ENCODE peak calls at places on chromosomes 12 and 14, in four cellular contexts. S is psoas muscle; U is CD8-positive, alpha-beta memory T cell; L is naive thymus-derived CD4-positive, alpha-beta T cell. F is an unnamed sample. For H3K4me1, the result is how much of the 10 kb centered on the place peaks cover.

GRCh38 chr12:22409071-22409951 is 74.8 kb upstream of the ST8SIA1 start:
- DNase-seq in S (no peak), U (peak), L (no peak), F (no peak)

GRCh38 chr12:12900786-12901157 is 9.4 kb downstream of the GPRC5A start:
- DNase-seq in S (no peak), U (no peak), L (no peak), F (no peak)

GRCh38 chr12:77813558-77813957 is 17.1 kb upstream of the NAV3 start:
- DNase-seq in S (no peak), U (no peak), L (no peak), F (no peak)

GRCh38 chr14:97039717-97040363 is 242.7 kb downstream of the VRK1 start:
- DNase-seq in S (no peak), U (no peak), L (no peak), F (no peak)

GRCh38 chr14:101781240-101782061 is 19.9 kb downstream of the PPP2R5C start:
- DNase-seq in S (no peak), U (peak), L (peak), F (peak)

GRCh38 chr12:3279832-3280231 is 202.7 kb downstream of the TSPAN9 start:
- DNase-seq in S (no peak), U (no peak), L (no peak), F (no peak)

GRCh38 chr14:61662001-61662400 is 33.3 kb upstream of the HIF1A start:
- DNase-seq in S (no peak), U (no peak), L (no peak), F (no peak)

GRCh38 chr14:55513491-55513890 is 66.5 kb upstream of the KTN1 start:
- DNase-seq in S (no peak), U (no peak), L (no peak), F (no peak)

GRCh38 chr14:99234366-99234765 is 37.6 kb downstream of the BCL11B start:
- DNase-seq in S (no peak), U (no peak), L (no peak), F (no peak)

GRCh38 chr12:12267801-12268200 is 957 bp upstream of the LRP6 start:
- DNase-seq in S (no peak), U (no peak), L (peak), F (no peak)

GRCh38 chr14:67580336-67581230 is 19.5 kb downstream of the PIGH start:
- DNase-seq in S (no peak), U (no peak), L (no peak), F (no peak)

GRCh38 chr14:92914087-92914656 is 8.8 kb upstream of the CHGA start:
- DNase-seq in S (no peak), U (no peak), L (peak), F (no peak)

GRCh38 chr14:80522936-80523335 is 311.6 kb upstream of the DIO2 start:
- DNase-seq in S (no peak), U (no peak), L (no peak), F (no peak)

GRCh38 chr12:105775351-105775750 is 363.4 kb downstream of the NUAK1 start:
- DNase-seq in S (no peak), U (no peak), L (no peak), F (peak)

GRCh38 chr12:96500686-96501085 is 11.3 kb downstream of the CFAP54 start:
- DNase-seq in S (no peak), U (no peak), L (no peak), F (no peak)

GRCh38 chr14:66117600-66117999 is 368.6 kb upstream of the CCDC196 start:
- DNase-seq in S (no peak), U (no peak), L (no peak), F (peak)

GRCh38 chr14:76954371-76954770 is 74.1 kb downstream of the IRF2BPL start:
- DNase-seq in S (no peak), U (no peak), L (no peak), F (no peak)

GRCh38 chr14:96176275-96176674 is 28.4 kb upstream of the BDKRB2 start:
- DNase-seq in S (no peak), U (no peak), L (no peak), F (no peak)

GRCh38 chr12:102407776-102408486 is 72.4 kb downstream of the IGF1 start:
- DNase-seq in S (peak), U (no peak), L (no peak), F (no peak)

GRCh38 chr12:87266305-87266704 is 762.9 kb downstream of the C12orf50 start:
- DNase-seq in S (no peak), U (no peak), L (no peak), F (no peak)

GRCh38 chr12:127125607-127126259 is 1141.2 kb upstream of the TMEM132C start:
- DNase-seq in S (no peak), U (no peak), L (no peak), F (peak)

GRCh38 chr12:2372735-2373134 is 319.9 kb downstream of the CACNA1C start:
- DNase-seq in S (peak), U (no peak), L (no peak), F (peak)

GRCh38 chr14:74908861-74909341 is 14.2 kb downstream of the RPS6KL1 start:
- DNase-seq in S (no peak), U (no peak), L (no peak), F (no peak)

GRCh38 chr12:40963761-40964160 is 224.4 kb upstream of the PDZRN4 start:
- DNase-seq in S (no peak), U (no peak), L (no peak), F (no peak)

GRCh38 chr12:104505095-104505819 is 48.5 kb downstream of the CHST11 start:
- DNase-seq in S (no peak), U (no peak), L (no peak), F (no peak)

GRCh38 chr12:76375470-76375869 is 27.3 kb upstream of the BBS10 start:
- DNase-seq in S (no peak), U (no peak), L (no peak), F (no peak)

GRCh38 chr12:112927475-112927874 is 10.8 kb upstream of the OAS3 start:
- DNase-seq in S (no peak), U (no peak), L (no peak), F (no peak)

GRCh38 chr12:112927925-112928324 is 10.3 kb upstream of the OAS3 start:
- DNase-seq in S (no peak), U (no peak), L (no peak), F (no peak)

GRCh38 chr12:112928978-112929377 is 9.3 kb upstream of the OAS3 start:
- DNase-seq in S (no peak), U (no peak), L (no peak), F (no peak)

GRCh38 chr12:112929715-112930114 is 8.6 kb upstream of the OAS3 start:
- DNase-seq in S (no peak), U (no peak), L (no peak), F (no peak)

GRCh38 chr12:112924986-112925385 is 13.3 kb upstream of the OAS3 start:
- DNase-seq in S (no peak), U (no peak), L (no peak), F (no peak)
- H3K4me3 ChIP-seq in S (no peak), U (no peak), L (no peak), F (no peak)

DNA sequence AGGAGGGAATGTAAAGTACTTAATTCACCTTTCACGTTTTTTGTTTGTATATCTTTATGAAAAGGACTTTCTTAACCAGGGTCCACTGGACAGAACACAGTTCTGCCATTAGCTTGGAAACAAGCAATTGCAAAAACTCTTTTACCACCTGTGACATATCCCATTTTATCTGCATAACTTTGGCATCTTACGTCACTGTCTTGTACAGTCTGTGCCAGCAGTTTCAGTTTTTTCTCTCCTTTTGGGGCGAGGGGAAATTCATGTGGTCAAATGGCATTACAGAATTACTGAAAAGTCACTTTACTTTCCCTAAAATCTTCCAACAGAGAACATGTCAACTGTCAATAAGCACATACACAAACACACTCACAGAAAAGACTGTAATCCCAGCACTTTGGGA is 43.7 kb upstream of the SELPLG start:
- DNase-seq in S (no peak), U (no peak), L (no peak), F (no peak)
- H3K27ac ChIP-seq in S (peak), U (no peak), L (no peak), F (no peak)

GRCh38 chr14:104687601-104688504 is 1.6 kb upstream of the INF2 start:
- DNase-seq in S (peak), U (no peak), L (no peak), F (peak)

GRCh38 chr14:104686624-104687517 is 2.5 kb upstream of the INF2 start:
- DNase-seq in S (no peak), U (no peak), L (no peak), F (no peak)

GRCh38 chr14:104689620-104690265 is 325 bp downstream of the INF2 start:
- DNase-seq in S (no peak), U (no peak), L (no peak), F (no peak)

GRCh38 chr14:104688755-104689619 is at the start of gene INF2:
- DNase-seq in S (peak), U (peak), L (peak), F (no peak)

DNA sequence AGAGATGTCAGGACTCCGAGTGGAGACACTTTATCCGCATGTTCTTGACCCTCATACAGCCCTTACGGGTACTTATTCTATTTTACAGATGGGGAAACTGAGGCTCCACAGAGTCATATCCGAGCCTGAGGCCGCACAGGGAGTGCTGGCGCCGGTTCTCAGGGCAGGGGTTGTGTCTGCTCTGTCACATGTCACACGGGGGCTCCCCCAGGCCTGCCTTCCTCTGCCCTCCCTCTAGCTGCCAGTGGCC is 988 bp upstream of the INF2 start:
- DNase-seq in S (no peak), U (no peak), L (no peak), F (no peak)
- H3K4me1 ChIP-seq in S (under half), U (half or more), L (half or more), F (under half)

DNA sequence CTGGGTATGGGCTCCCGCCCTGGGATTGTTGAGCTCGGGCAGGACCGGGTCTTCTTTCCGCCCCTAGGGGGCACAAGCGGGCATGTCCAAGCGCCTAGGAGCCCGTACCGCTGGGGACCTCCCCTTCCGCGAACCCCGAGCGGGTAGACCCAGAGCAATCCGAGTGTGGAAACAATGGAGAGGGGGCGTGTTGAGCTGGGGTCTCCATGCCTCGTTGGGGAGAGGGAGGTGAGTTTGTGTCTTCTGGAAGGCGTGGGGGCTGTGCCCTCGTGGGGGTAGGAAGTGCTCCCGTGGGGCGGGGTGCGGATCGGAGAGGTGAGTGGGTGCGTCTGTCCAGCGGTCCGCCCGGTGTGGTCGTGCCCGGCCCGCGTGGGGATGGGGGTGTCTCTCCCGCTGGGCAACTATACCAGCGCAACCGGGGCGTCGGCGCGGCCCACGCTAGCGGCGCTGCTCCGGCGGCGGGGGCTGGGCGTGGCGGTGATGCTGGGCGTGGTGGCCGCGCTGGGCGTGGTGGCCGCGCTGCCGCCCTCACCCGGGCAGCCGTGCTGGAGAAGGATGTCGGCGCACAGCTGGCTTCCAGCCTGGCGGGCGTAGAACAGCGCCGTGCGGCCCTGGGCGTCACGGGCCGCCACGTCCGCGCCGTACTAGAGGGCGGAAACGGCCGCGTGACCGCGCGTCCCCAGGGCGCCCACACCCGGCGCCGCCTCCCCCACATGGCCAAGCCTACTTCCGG is 12.2 kb downstream of the AGAP2 start:
- DNase-seq in S (peak), U (no peak), L (no peak), F (peak)
- H3K4me3 ChIP-seq in S (peak), U (no peak), L (no peak), F (peak)

GRCh38 chr12:42741771-42742510 is 152.4 kb upstream of the PRICKLE1 start:
- DNase-seq in S (no peak), U (no peak), L (no peak), F (peak)

GRCh38 chr12:42742691-42743090 is 153.1 kb upstream of the PRICKLE1 start:
- DNase-seq in S (no peak), U (no peak), L (no peak), F (peak)

GRCh38 chr12:42750356-42750755 is 160.8 kb upstream of the PRICKLE1 start:
- DNase-seq in S (no peak), U (no peak), L (no peak), F (no peak)

GRCh38 chr12:42749239-42749638 is 159.7 kb upstream of the PRICKLE1 start:
- DNase-seq in S (no peak), U (no peak), L (no peak), F (no peak)

GRCh38 chr12:42744539-42745156 is 155.1 kb upstream of the PRICKLE1 start:
- DNase-seq in S (no peak), U (no peak), L (no peak), F (no peak)
- H3K27ac ChIP-seq in S (peak), U (no peak), L (no peak), F (no peak)

DNA sequence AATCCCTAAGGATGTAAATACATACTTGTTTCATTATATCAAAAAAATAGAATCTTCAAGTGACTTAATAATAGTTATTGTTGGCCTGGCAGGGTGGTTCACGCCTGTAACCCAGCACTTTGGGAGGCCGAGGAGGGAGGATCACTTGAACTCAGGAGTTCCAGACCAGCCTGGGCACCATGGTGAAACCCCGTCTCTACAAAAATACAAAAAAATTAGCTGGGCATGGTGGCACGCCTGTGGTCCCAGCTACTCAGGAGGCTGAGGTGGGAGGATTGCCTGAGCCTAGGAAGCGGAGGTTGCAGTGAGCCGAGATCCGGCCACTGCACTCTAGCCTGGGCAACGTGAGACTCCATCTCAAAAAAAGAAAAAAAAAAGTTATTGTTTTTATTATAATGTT is 1.7 kb downstream of the USP15 start:
- DNase-seq in S (no peak), U (no peak), L (no peak), F (no peak)
- H3K4me1 ChIP-seq in S (half or more), U (half or more), L (half or more), F (under half)

GRCh38 chr14:30330452-30330851 is 228.5 kb upstream of the G2E3 start:
- DNase-seq in S (no peak), U (no peak), L (no peak), F (no peak)

GRCh38 chr14:30332374-30332773 is 226.6 kb upstream of the G2E3 start:
- DNase-seq in S (no peak), U (no peak), L (no peak), F (no peak)

GRCh38 chr14:30333934-30334333 is 225.0 kb upstream of the G2E3 start:
- DNase-seq in S (no peak), U (no peak), L (no peak), F (no peak)

GRCh38 chr14:30331030-30331429 is 227.9 kb upstream of the G2E3 start:
- DNase-seq in S (no peak), U (no peak), L (no peak), F (no peak)
- H3K4me3 ChIP-seq in S (no peak), U (no peak), L (no peak), F (no peak)

DNA sequence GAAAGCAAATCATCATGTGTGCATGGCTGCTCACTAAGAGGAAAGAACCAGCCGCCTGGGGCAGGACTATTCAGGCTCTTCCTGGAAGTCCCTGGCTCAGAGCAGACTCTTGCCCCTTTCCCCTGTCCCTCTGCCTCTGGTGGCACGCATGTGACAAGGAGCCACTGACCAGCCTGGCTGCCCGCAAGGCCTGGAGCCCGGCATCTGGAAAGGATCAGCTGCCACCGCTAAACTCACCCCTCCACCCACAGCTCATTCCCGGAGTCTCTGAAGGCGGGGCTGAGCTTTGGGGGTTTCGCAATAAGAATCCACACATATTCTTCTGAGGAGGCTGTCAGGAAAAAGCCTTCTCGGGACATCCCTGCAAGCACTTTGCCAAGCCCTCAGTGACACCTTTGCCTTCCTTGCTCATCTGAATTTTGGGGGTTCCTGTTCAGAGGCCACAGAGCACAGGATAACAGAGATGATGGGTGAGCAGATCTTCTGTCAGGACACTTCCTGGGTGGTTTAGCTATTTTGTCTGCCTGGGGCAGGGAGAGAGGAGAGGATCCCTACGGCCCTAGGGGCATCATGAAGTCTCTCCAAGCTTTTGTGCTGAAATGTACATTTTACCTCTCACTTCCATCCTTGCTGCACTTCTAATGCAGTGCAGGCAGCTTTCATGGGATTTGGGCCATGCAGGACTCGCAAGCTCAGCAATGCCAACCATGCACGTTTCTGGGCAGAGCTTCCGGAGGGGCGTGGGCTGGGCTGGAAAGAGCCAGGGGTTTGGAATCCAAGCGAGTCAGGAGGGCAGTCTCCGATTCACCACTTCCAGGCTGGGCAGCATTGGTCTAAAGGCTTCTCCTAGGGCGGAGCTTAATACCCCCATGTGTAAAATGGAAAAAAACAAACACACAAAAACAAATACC is 124.8 kb upstream of the MAP1LC3B2 start:
- DNase-seq in S (peak), U (no peak), L (no peak), F (peak)
- H3K27ac ChIP-seq in S (no peak), U (no peak), L (no peak), F (peak)

GRCh38 chr12:116244474-116245090 is 32.9 kb downstream of the MED13L start:
- DNase-seq in S (no peak), U (no peak), L (no peak), F (no peak)

GRCh38 chr12:116244001-116244400 is 33.5 kb downstream of the MED13L start:
- DNase-seq in S (no peak), U (no peak), L (no peak), F (no peak)

GRCh38 chr12:116245189-116245588 is 32.3 kb downstream of the MED13L start:
- DNase-seq in S (no peak), U (no peak), L (no peak), F (peak)

GRCh38 chr12:116241157-116241772 is 36.2 kb downstream of the MED13L start:
- DNase-seq in S (no peak), U (no peak), L (no peak), F (no peak)

GRCh38 chr12:116242740-116243139 is 34.8 kb downstream of the MED13L start:
- DNase-seq in S (no peak), U (no peak), L (no peak), F (no peak)
- H3K4me1 ChIP-seq in S (half or more), U (under half), L (under half), F (under half)